ENCODE peak calls at places on chromosome 1, in nine cellular contexts. L is midbrain; U is activated T-cell treated with anti-CD3 and anti-CD28 coated beads, Interleukin-2, amount 50 U/mL, for 72 hours; F is ACHN; I is GM12892; T is Daoy; O is endothelial cell; D is GDM1; C is substantia nigra. S is an unnamed sample.

GRCh38 chr1:3732747-3733602 is 19.3 kb upstream of the CCDC27 start:
- DNase-seq in O (peak), U (no peak), T (no peak), F (no peak), C (no peak), I (no peak), L (no peak), D (no peak), S (no peak)

GRCh38 chr1:33634806-33635205 is 162.4 kb downstream of the ZSCAN20 start:
- DNase-seq in L (peak), T (peak), O (peak), U (peak), I (peak), F (peak), C (no peak), D (no peak), S (no peak)

GRCh38 chr1:210646258-210646616 is 317.5 kb downstream of the HHAT start:
- DNase-seq in U (no peak), C (no peak), D (no peak), T (no peak), L (no peak), O (no peak), I (no peak), F (no peak), S (no peak)

GRCh38 chr1:66266756-66267155 is 267.2 kb upstream of the SGIP1 start:
- DNase-seq in U (no peak), L (no peak), D (no peak), F (no peak), T (peak), O (no peak), I (no peak), C (no peak), S (no peak)

GRCh38 chr1:227894831-227895451 is 52.8 kb downstream of the WNT9A start:
- DNase-seq in D (no peak), O (peak), C (no peak), I (no peak), L (no peak), F (no peak), U (no peak), T (no peak), S (no peak)

GRCh38 chr1:222043444-222044292 is 301.8 kb upstream of the DUSP10 start:
- DNase-seq in C (no peak), F (no peak), L (no peak), O (no peak), D (no peak), I (no peak), U (no peak), T (peak), S (no peak)

GRCh38 chr1:178307264-178307663 is 189.5 kb downstream of the CLEC20A start:
- DNase-seq in D (no peak), O (no peak), C (no peak), F (no peak), T (no peak), I (no peak), U (no peak), L (no peak), S (no peak)

GRCh38 chr1:183572721-183573120 is 17.5 kb downstream of the NCF2 start:
- DNase-seq in U (no peak), O (no peak), C (no peak), L (no peak), I (no peak), F (no peak), T (no peak), D (no peak), S (no peak)

GRCh38 chr1:31593770-31594632 is 17.7 kb downstream of the TINAGL1 start:
- DNase-seq in T (peak), D (peak), O (peak), U (peak), C (no peak), I (peak), L (no peak), F (peak), S (no peak)

GRCh38 chr1:204962742-204963632 is 80.0 kb upstream of the CNTN2 start:
- DNase-seq in L (no peak), D (no peak), O (no peak), I (no peak), C (no peak), U (no peak), F (no peak), T (no peak), S (no peak)

GRCh38 chr1:203440780-203441179 is 34.8 kb upstream of the PRELP start:
- DNase-seq in C (peak), F (peak), U (peak), T (peak), I (no peak), D (no peak), L (peak), O (no peak), S (no peak)

GRCh38 chr1:182875889-182876288 is 36.7 kb downstream of the DHX9 start:
- DNase-seq in F (no peak), C (no peak), T (no peak), O (no peak), D (no peak), I (no peak), L (no peak), U (no peak), S (no peak)

S was measured in esophagus squamous epithelium.